ENCODE peak calls at places on chromosomes 6 and 20, in six cellular contexts. O is neuronal stem cell, Q is IMR-90, S is trophoblast cell, X is H1, I is H9. V is an unnamed sample.

GRCh38 chr6:105087571-105088211 is 92.1 kb downstream of the POPDC3 start:
- DNase-seq in S (peak), X (no peak), Q (peak), O (peak), I (no peak), V (peak)

GRCh38 chr6:109714611-109715010 is 23.5 kb downstream of the FIG4 start:
- DNase-seq in S (no peak), O (no peak), Q (no peak), X (no peak), I (no peak), V (no peak)

GRCh38 chr20:20407891-20408805 is 40.2 kb downstream of the INSM1 start:
- DNase-seq in S (no peak), Q (peak), X (no peak), O (no peak), I (no peak), V (peak)

GRCh38 chr20:22333885-22334545 is 250.4 kb downstream of the FOXA2 start:
- DNase-seq in Q (peak), X (no peak), O (peak), S (peak), I (peak), V (peak)

GRCh38 chr6:193773-194310 is 98.4 kb upstream of the DUSP22 start:
- DNase-seq in X (no peak), I (no peak), O (no peak), Q (no peak), S (no peak), V (no peak)

GRCh38 chr6:24761193-24761835 is 13.4 kb upstream of the GMNN start:
- DNase-seq in Q (no peak), O (no peak), I (peak), S (no peak), X (no peak), V (no peak)

GRCh38 chr6:157061770-157062594 is 261.3 kb downstream of the TMEM242 start:
- DNase-seq in I (no peak), Q (no peak), X (no peak), S (no peak), O (no peak), V (no peak)

GRCh38 chr20:63691711-63692435 is 4.6 kb upstream of the TNFRSF6B start:
- DNase-seq in I (no peak), S (no peak), X (no peak), O (no peak), Q (no peak), V (no peak)

GRCh38 chr6:125918681-125919566 is 37.6 kb upstream of the HINT3 start:
- DNase-seq in S (peak), O (peak), Q (peak), I (no peak), X (no peak), V (peak)

GRCh38 chr6:61210549-61210948 is 1075.5 kb downstream of the KHDRBS2 start:
- DNase-seq in Q (no peak), O (no peak), X (no peak), S (no peak), I (no peak), V (no peak)

GRCh38 chr6:165049362-165049761 is 260.0 kb downstream of the C6orf118 start:
- DNase-seq in S (peak), I (peak), O (peak), Q (no peak), X (peak), V (peak)

GRCh38 chr20:8454137-8454712 is 322.2 kb downstream of the PLCB1 start:
- DNase-seq in I (peak), S (peak), Q (peak), O (peak), X (no peak), V (peak)

GRCh38 chr20:10798811-10799210 is 125.0 kb upstream of the JAG1 start:
- DNase-seq in S (no peak), I (no peak), O (no peak), X (no peak), Q (peak), V (no peak)

GRCh38 chr6:73042892-73043291 is 182.4 kb downstream of the KHDC1L start:
- DNase-seq in Q (no peak), O (no peak), S (no peak), X (no peak), I (no peak), V (no peak)

GRCh38 chr20:19909696-19910095 is 107.5 kb upstream of the NAA20 start:
- DNase-seq in X (no peak), O (no peak), S (no peak), I (no peak), Q (no peak), V (no peak)

GRCh38 chr6:119348308-119349040 is 1.1 kb downstream of the MAN1A1 start:
- DNase-seq in X (no peak), O (peak), S (no peak), Q (peak), I (peak), V (peak)

GRCh38 chr6:26186652-26187051 is 99.4 kb downstream of the HFE start:
- DNase-seq in O (no peak), Q (no peak), S (no peak), I (no peak), X (no peak), V (no peak)
- H3K4ac ChIP-seq in O (no peak), Q (no peak), S (no peak), I (no peak), X (no peak), V (no peak)

GRCh38 chr20:38106461-38106860 is 58.6 kb downstream of the TGM2 start:
- DNase-seq in I (no peak), O (no peak), Q (no peak), S (no peak), X (no peak), V (no peak)

GRCh38 chr20:38109657-38110524 is 55.2 kb downstream of the TGM2 start:
- DNase-seq in I (no peak), X (no peak), Q (peak), O (no peak), S (peak), V (peak)

GRCh38 chr20:38110525-38111178 is 54.4 kb downstream of the TGM2 start:
- DNase-seq in I (no peak), Q (no peak), O (no peak), S (no peak), X (no peak), V (no peak)

GRCh38 chr20:38109025-38109541 is 56.0 kb downstream of the TGM2 start:
- DNase-seq in Q (peak), X (no peak), I (no peak), O (no peak), S (no peak), V (peak)

GRCh38 chr20:38108438-38109024 is 56.5 kb downstream of the TGM2 start:
- DNase-seq in I (no peak), O (no peak), X (no peak), Q (peak), S (no peak), V (peak)
- H3K14ac ChIP-seq in I (no peak), O (no peak), X (no peak), Q (peak), S (peak), V (no peak)

GRCh38 chr6:144449218-144449617 is 164.1 kb downstream of the UTRN start:
- DNase-seq in I (no peak), Q (no peak), S (no peak), X (no peak), O (no peak), V (no peak)

GRCh38 chr6:144449911-144450690 is 165.0 kb downstream of the UTRN start:
- DNase-seq in I (no peak), S (no peak), Q (no peak), X (no peak), O (no peak), V (no peak)

GRCh38 chr6:144443157-144443556 is 158.0 kb downstream of the UTRN start:
- DNase-seq in I (no peak), Q (no peak), S (no peak), O (no peak), X (no peak), V (no peak)

DNA sequence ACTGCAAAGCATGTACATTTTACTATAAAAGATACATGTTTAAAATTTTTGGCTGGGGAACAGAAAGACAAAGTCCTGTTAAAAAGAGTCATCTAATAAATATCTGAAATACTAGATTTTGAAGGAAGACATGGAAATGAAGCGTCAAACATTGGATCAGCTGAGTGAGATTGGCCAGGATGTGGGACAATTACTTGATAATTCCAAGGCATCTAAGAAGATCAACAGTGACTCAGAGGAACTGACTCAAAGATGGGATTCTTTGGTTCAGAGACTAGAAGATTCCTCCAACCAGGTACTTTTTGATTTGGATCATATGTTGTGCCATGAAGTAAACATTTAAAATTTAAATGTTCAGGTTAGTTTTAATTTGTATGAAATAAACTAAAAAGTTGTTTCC is 162.4 kb downstream of the UTRN start:
- DNase-seq in Q (peak), S (no peak), I (no peak), X (no peak), O (no peak), V (no peak)
- H3K4me2 ChIP-seq in Q (no peak), S (no peak), I (no peak), X (no peak), O (no peak), V (no peak)

GRCh38 chr6:33288141-33288941 is 698 bp downstream of the WDR46 start:
- DNase-seq in S (no peak), O (no peak), Q (no peak), I (no peak), X (no peak), V (no peak)

GRCh38 chr6:33289784-33290315 is 449 bp downstream of the PFDN6 start:
- DNase-seq in O (no peak), X (no peak), Q (no peak), S (no peak), I (no peak), V (peak)

GRCh38 chr6:33286946-33287914 is 1.8 kb downstream of the WDR46 start:
- DNase-seq in I (no peak), X (no peak), S (peak), Q (no peak), O (no peak), V (no peak)

GRCh38 chr6:33290459-33290858 is 1.1 kb downstream of the PFDN6 start:
- DNase-seq in I (no peak), S (no peak), X (no peak), O (no peak), Q (no peak), V (no peak)

GRCh38 chr6:33288942-33289783 is at the start of the genes PFDN6 and WDR46:
- DNase-seq in I (peak), S (peak), X (no peak), O (peak), Q (peak), V (peak)
- H3K4ac ChIP-seq in I (no peak), S (peak), X (no peak), O (no peak), Q (peak), V (peak)

GRCh38 chr20:36865861-36866149 is 10.1 kb upstream of the TLDC2 start:
- DNase-seq in I (no peak), X (no peak), S (no peak), O (no peak), Q (no peak), V (no peak)
- H3K14ac ChIP-seq in I (no peak), X (no peak), S (no peak), O (no peak), Q (no peak), V (no peak)